ENCODE peak calls at places on chromosomes 7 and 10, in ten cellular contexts. J is EH; B is HCT116; Z is stimulated activated CD8-positive, alpha-beta memory T cell treated with anti-CD3 and anti-CD28 coated beads, Interleukin-2, amount 100 ng/mL, for 1 hour; S is cardiac muscle cell; N is stromal cell of bone marrow; H is activated T-cell treated with anti-CD3 and anti-CD28 coated beads for 48 hours; L is gastrocnemius medialis; U is mucosa of descending colon; P is glutamatergic neuron. X is an unnamed sample.

GRCh38 chr10:24519950-24520349 is 203.7 kb downstream of the ARHGAP21 start:
- DNase-seq in J (no peak), B (no peak), Z (no peak), S (no peak), N (no peak), H (peak), L (no peak), U (no peak), P (no peak), X (no peak)

GRCh38 chr10:131870831-131871672 is 29.8 kb upstream of the PPP2R2D start:
- DNase-seq in J (no peak), B (no peak), Z (no peak), S (no peak), N (no peak), H (no peak), L (no peak), U (no peak), P (no peak), X (no peak)

GRCh38 chr10:33201056-33201780 is 133.2 kb downstream of the NRP1 start:
- DNase-seq in J (no peak), B (no peak), Z (no peak), S (no peak), N (no peak), H (no peak), L (no peak), U (no peak), P (no peak), X (no peak)

GRCh38 chr7:24717247-24717622 is 40.0 kb downstream of the GSDME start:
- DNase-seq in J (no peak), B (no peak), Z (no peak), S (no peak), N (no peak), H (no peak), L (no peak), U (no peak), P (no peak), X (no peak)

GRCh38 chr10:96846395-96846794 is 14.3 kb downstream of the LCOR start:
- DNase-seq in J (no peak), B (no peak), Z (no peak), S (no peak), N (no peak), H (no peak), L (no peak), U (no peak), P (no peak), X (no peak)

GRCh38 chr10:93921338-93921737 is 27.6 kb downstream of the SLC35G1 start:
- DNase-seq in J (no peak), B (no peak), Z (no peak), S (no peak), N (no peak), H (peak), L (no peak), U (peak), P (peak), X (no peak)

GRCh38 chr7:56053379-56053778 is 1.8 kb downstream of the CCT6A start:
- DNase-seq in J (no peak), B (no peak), Z (no peak), S (no peak), N (no peak), H (no peak), L (no peak), U (no peak), P (no peak), X (no peak)

GRCh38 chr10:132918617-132919373 is 23.6 kb downstream of the CFAP46 start:
- DNase-seq in J (no peak), B (no peak), Z (no peak), S (no peak), N (no peak), H (no peak), L (no peak), U (no peak), P (no peak), X (no peak)

GRCh38 chr10:92914478-92915066 is 66.3 kb downstream of the EXOC6 start:
- DNase-seq in J (peak), B (peak), Z (no peak), S (peak), N (peak), H (peak), L (peak), U (peak), P (peak), X (peak)

GRCh38 chr10:12179616-12180015 is 16.1 kb downstream of the NUDT5 start:
- DNase-seq in J (no peak), B (no peak), Z (no peak), S (no peak), N (no peak), H (no peak), L (no peak), U (no peak), P (no peak), X (peak)

GRCh38 chr7:80583901-80584300 is 54.5 kb upstream of the CD36 start:
- DNase-seq in J (no peak), B (no peak), Z (no peak), S (no peak), N (peak), H (no peak), L (no peak), U (peak), P (no peak), X (no peak)

GRCh38 chr7:117285821-117286220 is 37.0 kb downstream of the WNT2 start:
- DNase-seq in J (peak), B (no peak), Z (no peak), S (no peak), N (no peak), H (no peak), L (no peak), U (no peak), P (no peak), X (no peak)

GRCh38 chr7:38702002-38702535 is 70.9 kb upstream of the AMPH start:
- DNase-seq in J (no peak), B (no peak), Z (no peak), S (no peak), N (no peak), H (no peak), L (no peak), U (no peak), P (no peak), X (no peak)

GRCh38 chr7:24402655-24403054 is 118.7 kb downstream of the NPY start:
- DNase-seq in J (no peak), B (no peak), Z (no peak), S (no peak), N (no peak), H (no peak), L (no peak), U (no peak), P (no peak), X (no peak)

X was measured in Kasumi-1.